ENCODE peak calls at places on chromosomes 2 and 18, in five cellular contexts. N is sigmoid colon, A is RWPE1, B is AG04450, M is PC-9. V is an unnamed sample.

GRCh38 chr2:133972786-133973185 is 281.1 kb upstream of the MGAT5 start:
- DNase-seq in N (no peak), A (no peak), B (peak; percentile 11), M (no peak), V (no peak)

GRCh38 chr18:21599585-21600525 is 649 bp downstream of the ESCO1 start:
- DNase-seq in N (peak; percentile 76), A (peak; percentile 57), B (no peak), M (peak; percentile 54), V (peak; percentile 72)

GRCh38 chr2:65158557-65158956 is 28.7 kb upstream of the RAB1A start:
- DNase-seq in N (no peak), A (no peak), B (no peak), M (no peak), V (no peak)

GRCh38 chr2:86661333-86661732 is 37.7 kb upstream of the RNF103 start:
- DNase-seq in N (no peak), A (no peak), B (no peak), M (no peak), V (no peak)

GRCh38 chr2:16327311-16327710 is 338.3 kb downstream of the CYRIA start:
- DNase-seq in N (no peak), A (no peak), B (no peak), M (no peak), V (no peak)

GRCh38 chr2:216651370-216651881 is 18.2 kb downstream of the IGFBP2 start:
- DNase-seq in N (no peak), A (no peak), B (peak; percentile 53), M (no peak), V (no peak)

GRCh38 chr18:3966246-3966984 is 488.7 kb downstream of the DLGAP1 start:
- DNase-seq in N (no peak), A (no peak), B (no peak), M (peak; percentile 11), V (no peak)

GRCh38 chr2:190340369-190340768 is 3.0 kb upstream of the INPP1 start:
- DNase-seq in N (no peak), A (peak; percentile 26), B (no peak), M (no peak), V (no peak)

GRCh38 chr2:222357930-222358329 is 59.1 kb upstream of the PAX3 start:
- DNase-seq in N (no peak), A (no peak), B (no peak), M (no peak), V (no peak)

GRCh38 chr2:206611736-206612135 is 30.6 kb upstream of the FAM237A start:
- DNase-seq in N (no peak), A (peak; percentile 20), B (no peak), M (no peak), V (no peak)
- TF ChIP-seq CTCF in N (no peak), A (no peak), B (no peak), M (no peak), V (no peak)

GRCh38 chr2:120552800-120553471 is 182.7 kb upstream of the GLI2 start:
- DNase-seq in N (peak; percentile 85), A (peak; percentile 86), B (no peak), M (peak; percentile 97), V (peak; percentile 82)
- TF ChIP-seq CTCF in N (peak; percentile 6), A (peak; percentile 65), B (peak; percentile 63), M (peak; percentile 95), V (peak; percentile 72)

GRCh38 chr2:95266781-95267430 is 7.3 kb upstream of the PROM2 start:
- DNase-seq in N (no peak), A (no peak), B (no peak), M (no peak), V (no peak)
- TF ChIP-seq CTCF in N (no peak), A (no peak), B (no peak), M (no peak), V (no peak)

GRCh38 chr18:64094210-64094609 is 54.7 kb downstream of the LINC00305 start:
- DNase-seq in N (no peak), A (no peak), B (no peak), M (no peak), V (no peak)

GRCh38 chr18:64095056-64095455 is 53.8 kb downstream of the LINC00305 start:
- DNase-seq in N (no peak), A (no peak), B (no peak), M (no peak), V (no peak)

GRCh38 chr18:64099244-64099643 is 49.6 kb downstream of the LINC00305 start:
- DNase-seq in N (no peak), A (no peak), B (no peak), M (no peak), V (no peak)

GRCh38 chr18:64100136-64100922 is 48.6 kb downstream of the LINC00305 start:
- DNase-seq in N (no peak), A (no peak), B (no peak), M (no peak), V (no peak)

GRCh38 chr18:64097497-64097896 is 51.4 kb downstream of the LINC00305 start:
- DNase-seq in N (no peak), A (no peak), B (no peak), M (no peak), V (no peak)
- TF ChIP-seq CTCF in N (no peak), A (no peak), B (no peak), M (peak; percentile 61), V (peak; percentile 50)

DNA sequence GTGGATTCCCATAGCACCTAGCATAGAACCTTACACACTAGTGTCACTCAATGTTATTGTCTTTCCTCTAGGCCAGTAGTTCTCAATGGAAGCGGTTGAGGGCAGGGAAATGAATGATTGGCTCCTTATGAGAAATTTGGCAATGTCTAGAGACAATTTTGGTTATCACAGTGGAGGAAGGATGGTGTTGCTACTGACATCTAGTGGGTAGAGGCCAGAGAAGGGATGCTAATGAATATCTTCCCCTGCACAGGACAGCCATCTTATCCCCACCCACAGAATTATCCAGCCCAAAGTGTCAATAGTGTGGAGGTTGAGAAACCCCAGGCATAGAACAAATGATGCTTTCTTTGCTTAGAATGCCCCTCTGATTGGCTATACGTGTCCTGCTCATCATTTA is 15.8 kb downstream of the C18orf63 start:
- DNase-seq in N (no peak), A (peak; percentile 3), B (peak; percentile 13), M (no peak), V (no peak)
- TF ChIP-seq CTCF in N (no peak), A (no peak), B (peak; percentile 63), M (peak; percentile 60), V (no peak)

DNA sequence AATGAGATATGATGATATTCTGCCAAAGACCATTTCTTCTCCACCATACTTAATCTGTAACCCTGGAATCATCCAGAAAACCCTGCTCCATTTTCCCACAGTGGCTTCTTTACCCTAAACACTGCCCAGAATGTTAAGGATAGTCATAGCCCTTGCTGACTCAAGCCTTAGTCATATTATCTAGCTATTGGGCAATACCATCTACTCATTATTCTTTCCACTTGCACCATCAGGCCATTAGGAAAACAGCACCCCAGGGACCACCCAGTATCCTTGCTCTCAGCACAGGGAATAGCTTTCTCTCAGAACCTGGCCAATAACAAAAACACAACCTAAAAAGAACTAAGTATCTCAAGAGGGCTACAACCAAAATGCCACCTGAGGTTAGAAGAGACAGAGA is 445.7 kb upstream of the SLC14A2 start:
- DNase-seq in N (peak; percentile 74), A (peak; percentile 38), B (peak; percentile 42), M (no peak), V (no peak)
- TF ChIP-seq CTCF in N (no peak), A (no peak), B (peak; percentile 19), M (no peak), V (no peak)

GRCh38 chr2:68185541-68186164 is 28.0 kb downstream of the PNO1 start:
- DNase-seq in N (no peak), A (no peak), B (no peak), M (peak; percentile 27), V (peak; percentile 69)
- TF ChIP-seq CTCF in N (no peak), A (peak; percentile 31), B (peak; percentile 68), M (peak; percentile 84), V (peak; percentile 64)

GRCh38 chr2:238511614-238511950 is 84.9 kb downstream of the ASB1 start:
- DNase-seq in N (no peak), A (no peak), B (no peak), M (no peak), V (no peak)

GRCh38 chr2:238512247-238512867 is 85.6 kb downstream of the ASB1 start:
- DNase-seq in N (no peak), A (no peak), B (no peak), M (no peak), V (no peak)

GRCh38 chr2:238510911-238511613 is 84.3 kb downstream of the ASB1 start:
- DNase-seq in N (peak; percentile 47), A (no peak), B (no peak), M (no peak), V (no peak)

GRCh38 chr2:238515411-238515810 is 88.7 kb downstream of the ASB1 start:
- DNase-seq in N (no peak), A (no peak), B (no peak), M (no peak), V (no peak)

GRCh38 chr2:238513346-238513745 is 86.6 kb downstream of the ASB1 start:
- DNase-seq in N (no peak), A (peak; percentile 60), B (no peak), M (peak; percentile 62), V (peak; percentile 38)
- TF ChIP-seq CTCF in N (no peak), A (peak; percentile 65), B (peak; percentile 60), M (peak; percentile 77), V (peak; percentile 45)

V was measured in nephron progenitor cell.